ENCODE peak calls at places on chromosome 5, in four cellular contexts. One of them, this sample, is unnamed.
A peak's percentile ranks its signal among the peaks of the same experiment; 100 is the strongest.

GRCh38 chr5:167797933-167798332 is 493.5 kb upstream of the WWC1 start:
- DNase-seq in T-cell: no peak
- DNase-seq in endothelial cell: no peak
- DNase-seq in GM10248: no peak
- DNase-seq in this sample: no peak

GRCh38 chr5:35838370-35839042 is 18.2 kb upstream of the IL7R start:
- DNase-seq in endothelial cell: no peak
- DNase-seq in GM10248: no peak
- DNase-seq in T-cell: no peak
- DNase-seq in this sample: no peak

GRCh38 chr5:111859533-111860270 is 102.7 kb upstream of the NREP start:
- DNase-seq in GM10248: no peak
- DNase-seq in T-cell: no peak
- DNase-seq in endothelial cell: no peak
- DNase-seq in this sample: peak; percentile 89

GRCh38 chr5:137858223-137858916 is 9.3 kb upstream of the MYOT start:
- DNase-seq in T-cell: no peak
- DNase-seq in GM10248: peak; percentile 31
- DNase-seq in endothelial cell: no peak
- DNase-seq in this sample: no peak

GRCh38 chr5:178619390-178619789 is 7.5 kb downstream of the CLK4 start:
- DNase-seq in endothelial cell: no peak
- DNase-seq in T-cell: no peak
- DNase-seq in GM10248: no peak
- DNase-seq in this sample: no peak

GRCh38 chr5:147046894-147047293 is 168.3 kb upstream of the PPP2R2B start:
- DNase-seq in GM10248: no peak
- DNase-seq in T-cell: no peak
- DNase-seq in endothelial cell: no peak
- DNase-seq in this sample: no peak

GRCh38 chr5:53482717-53483638 is 2.5 kb downstream of the FST start:
- DNase-seq in T-cell: no peak
- DNase-seq in GM10248: peak; percentile 41
- DNase-seq in endothelial cell: peak; percentile 40
- DNase-seq in this sample: no peak

GRCh38 chr5:133667217-133667616 is 54.9 kb upstream of the FSTL4 start:
- DNase-seq in endothelial cell: no peak
- DNase-seq in GM10248: no peak
- DNase-seq in T-cell: no peak
- DNase-seq in this sample: no peak

GRCh38 chr5:159179556-159180305 is 29.6 kb downstream of the RNF145 start:
- DNase-seq in T-cell: no peak
- DNase-seq in GM10248: no peak
- DNase-seq in endothelial cell: no peak
- DNase-seq in this sample: no peak

GRCh38 chr5:150125334-150125733 is 30.3 kb downstream of the PDGFRB start:
- DNase-seq in endothelial cell: no peak
- DNase-seq in GM10248: no peak
- DNase-seq in T-cell: no peak
- DNase-seq in this sample: no peak

GRCh38 chr5:9698849-9699240 is 68.7 kb upstream of the TAS2R1 start:
- DNase-seq in T-cell: no peak
- DNase-seq in endothelial cell: no peak
- DNase-seq in GM10248: no peak
- DNase-seq in this sample: no peak

GRCh38 chr5:109876941-109877669 is 187.4 kb downstream of the MAN2A1 start:
- DNase-seq in endothelial cell: no peak
- DNase-seq in T-cell: no peak
- DNase-seq in GM10248: no peak
- DNase-seq in this sample: no peak

GRCh38 chr5:67315802-67316103 is 119.2 kb upstream of the CD180 start:
- DNase-seq in T-cell: no peak
- DNase-seq in endothelial cell: no peak
- DNase-seq in GM10248: no peak
- DNase-seq in this sample: no peak

GRCh38 chr5:131916481-131916880 is 29.0 kb downstream of the MEIKIN start:
- DNase-seq in endothelial cell: no peak
- DNase-seq in GM10248: no peak
- DNase-seq in T-cell: no peak
- DNase-seq in this sample: no peak

GRCh38 chr5:171433952-171434676 is 14.7 kb downstream of the FGF18 start:
- DNase-seq in GM10248: no peak
- DNase-seq in endothelial cell: no peak
- DNase-seq in T-cell: no peak
- DNase-seq in this sample: no peak

GRCh38 chr5:41770799-41771198 is 99.4 kb downstream of the OXCT1 start:
- DNase-seq in GM10248: peak; percentile 37
- DNase-seq in T-cell: no peak
- DNase-seq in endothelial cell: no peak
- DNase-seq in this sample: no peak

GRCh38 chr5:135138116-135138850 is 104.3 kb upstream of the PITX1 start:
- DNase-seq in endothelial cell: no peak
- DNase-seq in GM10248: no peak
- DNase-seq in T-cell: no peak
- DNase-seq in this sample: no peak

GRCh38 chr5:6712136-6712581 is 1.1 kb upstream of the TENT4A start:
- DNase-seq in GM10248: peak; percentile 46
- DNase-seq in T-cell: no peak
- DNase-seq in endothelial cell: peak; percentile 49
- DNase-seq in this sample: no peak